ENCODE peak calls at places on chromosomes 12 and 14, in four cellular contexts. P is HCT116, A is tibial artery, R is fibroblast of lung. V is an unnamed sample.

GRCh38 chr12:107429006-107429698 is 256.4 kb upstream of the PWP1 start:
- DNase-seq in A (no peak), P (no peak), R (no peak), V (peak; percentile 89)

GRCh38 chr12:86193931-86194330 is 62.3 kb downstream of the MGAT4C start:
- DNase-seq in A (no peak), R (peak; percentile 33), P (no peak), V (no peak)

GRCh38 chr14:106185837-106186233 is 659.5 kb downstream of the TMEM121 start:
- DNase-seq in P (no peak), R (no peak), A (no peak), V (no peak)

GRCh38 chr12:115470526-115470925 is 786.6 kb upstream of the TBX3 start:
- DNase-seq in A (no peak), R (no peak), P (no peak), V (no peak)

GRCh38 chr14:62778847-62779246 is 266.4 kb downstream of the KCNH5 start:
- DNase-seq in R (peak; percentile 81), A (no peak), P (no peak), V (no peak)

GRCh38 chr14:103207038-103207403 is 83.8 kb downstream of the TNFAIP2 start:
- DNase-seq in R (peak; percentile 20), P (no peak), A (peak; percentile 91), V (peak; percentile 87)

GRCh38 chr14:24310666-24311604 is at the start of gene LTB4R:
- DNase-seq in A (peak; percentile 52), P (no peak), R (peak; percentile 77), V (peak; percentile 84)

GRCh38 chr14:90698379-90698869 is 117.8 kb downstream of the TTC7B start:
- DNase-seq in A (peak; percentile 73), R (peak; percentile 79), P (no peak), V (peak; percentile 69)

GRCh38 chr12:80648866-80649265 is 58.6 kb upstream of the MYF6 start:
- DNase-seq in P (no peak), A (no peak), R (peak; percentile 78), V (no peak)

GRCh38 chr12:6607751-6608591 is 792 bp upstream of the CHD4 start:
- DNase-seq in R (peak; percentile 51), A (peak; percentile 58), P (peak; percentile 92), V (peak; percentile 74)

GRCh38 chr12:58919271-58920101 is 818 bp downstream of the LRIG3 start:
- DNase-seq in P (no peak), R (peak; percentile 59), A (peak; percentile 36), V (peak; percentile 63)

GRCh38 chr14:99254391-99255009 is 17.5 kb downstream of the BCL11B start:
- DNase-seq in P (no peak), R (no peak), A (no peak), V (no peak)

GRCh38 chr14:85426068-85426935 is 103.6 kb upstream of the FLRT2 start:
- DNase-seq in A (no peak), P (no peak), R (no peak), V (no peak)

GRCh38 chr12:64611430-64612286 is 1.4 kb downstream of the RASSF3 start:
- DNase-seq in R (peak; percentile 71), P (no peak), A (peak; percentile 49), V (peak; percentile 35)

GRCh38 chr12:57456145-57456700 is 1.1 kb downstream of the INHBE start:
- DNase-seq in R (peak; percentile 37), A (no peak), P (no peak), V (peak; percentile 35)
- H3K4me1 ChIP-seq in R (peaks cover 23% of the 10 kb centered on the region), A (no peaks in the 10 kb centered on the region), P (peaks cover 38% of the 10 kb centered on the region), V (peaks cover 13% of the 10 kb centered on the region)

GRCh38 chr14:25431211-25432076 is 381.5 kb upstream of the STXBP6 start:
- DNase-seq in P (no peak), R (no peak), A (no peak), V (no peak)
- TF ChIP-seq CTCF in P (no peak), R (no peak), A (no peak), V (no peak)

GRCh38 chr12:120563495-120563894 is 17.7 kb downstream of the POP5 start:
- DNase-seq in P (no peak), A (no peak), R (no peak), V (no peak)
- H3K36me3 ChIP-seq in P (peaks cover 59% of the 10 kb centered on the region), A (peaks cover 88% of the 10 kb centered on the region), R (peaks cover 19% of the 10 kb centered on the region), V (peaks cover 78% of the 10 kb centered on the region)

GRCh38 chr12:121802485-121802842 is 1.3 kb upstream of the SETD1B start:
- DNase-seq in P (no peak), A (no peak), R (no peak), V (no peak)
- H3K4me1 ChIP-seq in P (peaks cover 40% of the 10 kb centered on the region), A (no peaks in the 10 kb centered on the region), R (peaks cover 20% of the 10 kb centered on the region), V (peaks cover 40% of the 10 kb centered on the region)

GRCh38 chr12:128800606-128801005 is 23.2 kb downstream of the SLC15A4 start:
- DNase-seq in A (no peak), R (no peak), P (no peak), V (no peak)

GRCh38 chr12:128795530-128796361 is 28.0 kb downstream of the SLC15A4 start:
- DNase-seq in R (no peak), A (no peak), P (no peak), V (no peak)

GRCh38 chr12:128796439-128797118 is 27.2 kb downstream of the SLC15A4 start:
- DNase-seq in R (no peak), A (no peak), P (no peak), V (no peak)

GRCh38 chr12:128797119-128798118 is 26.3 kb downstream of the SLC15A4 start:
- DNase-seq in R (peak; percentile 54), P (no peak), A (no peak), V (no peak)

DNA sequence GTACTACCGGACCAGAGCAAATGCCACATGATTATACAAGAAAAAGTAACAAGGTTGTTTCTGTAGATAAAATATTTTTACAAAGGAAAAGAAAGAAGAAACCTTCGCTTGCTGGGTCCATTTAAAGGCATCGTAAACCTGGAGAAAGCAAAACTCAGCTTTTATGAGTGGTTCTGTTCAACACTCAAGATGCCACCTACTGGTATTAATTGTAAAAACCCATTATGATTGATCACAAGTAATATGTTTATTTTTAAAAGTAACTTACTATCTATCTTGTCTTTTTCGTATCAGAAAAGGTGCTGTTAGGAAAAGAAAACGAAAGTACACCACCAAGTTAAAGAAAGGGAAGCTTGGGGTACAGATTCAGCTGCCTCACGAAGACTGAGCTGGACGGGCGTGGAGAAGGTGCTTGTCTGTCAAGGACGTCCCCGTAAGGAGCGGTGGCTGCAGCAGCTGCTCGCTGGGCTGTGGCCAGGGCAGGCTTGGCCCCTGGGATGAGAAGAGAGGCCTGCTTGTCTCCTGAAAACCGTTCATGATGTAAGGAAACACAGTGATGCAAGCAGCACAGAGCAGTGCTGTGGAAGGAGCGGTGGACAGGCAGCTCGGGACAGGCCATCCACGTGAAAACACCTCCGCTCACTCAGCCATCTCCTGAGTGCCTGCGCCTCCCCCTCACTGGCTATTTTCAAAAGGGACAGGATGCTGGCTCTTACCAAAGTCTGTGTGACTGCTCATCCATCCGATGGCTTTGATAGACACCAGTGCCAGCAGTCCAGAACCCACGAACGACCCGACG is 25.0 kb downstream of the SLC15A4 start:
- DNase-seq in R (no peak), P (no peak), A (no peak), V (peak; percentile 63)
- TF ChIP-seq CTCF in R (no peak), P (no peak), A (no peak), V (no peak)

GRCh38 chr12:111523587-111523986 is 75.5 kb downstream of the ATXN2 start:
- DNase-seq in P (no peak), A (no peak), R (no peak), V (no peak)

GRCh38 chr12:111519083-111519482 is 80.0 kb downstream of the ATXN2 start:
- DNase-seq in P (no peak), A (no peak), R (no peak), V (no peak)

DNA sequence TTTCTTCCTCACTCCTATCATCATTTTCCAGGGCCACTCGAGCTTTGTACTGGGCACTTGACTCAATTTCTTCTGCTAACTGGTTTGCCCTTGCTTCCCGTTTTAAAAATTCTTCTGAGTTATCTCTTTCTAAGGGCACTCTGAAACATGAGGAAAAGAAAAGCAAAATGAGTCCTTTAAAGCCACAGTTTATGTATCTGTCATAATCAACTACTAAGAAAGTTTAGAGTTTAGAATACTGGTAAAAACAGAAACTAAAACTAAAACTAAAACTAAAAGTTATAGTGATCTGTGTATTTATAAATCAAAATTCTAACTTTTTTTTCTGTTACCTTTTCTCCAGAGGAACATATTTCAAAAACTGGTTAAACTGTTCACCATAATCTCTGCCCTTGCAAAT is 79.2 kb downstream of the ATXN2 start:
- DNase-seq in R (no peak), P (no peak), A (no peak), V (no peak)
- H3K36me3 ChIP-seq in R (peaks cover 10% of the 10 kb centered on the region), P (peaks cover 43% of the 10 kb centered on the region), A (peaks cover 74% of the 10 kb centered on the region), V (peaks cover 25% of the 10 kb centered on the region)

GRCh38 chr12:95759039-95759438 is 31.5 kb downstream of the NTN4 start:
- DNase-seq in R (no peak), P (no peak), A (no peak), V (no peak)
- H3K4me1 ChIP-seq in R (peaks cover under 1% of the 10 kb centered on the region), P (peaks cover 4% of the 10 kb centered on the region), A (no peaks in the 10 kb centered on the region), V (peaks cover 6% of the 10 kb centered on the region)